ENCODE peak calls at places on chromosomes 11 and 22, in four cellular contexts. L is HepG2, G is HEK293T, Y is K562. T is an unnamed sample.

GRCh38 chr11:118417801-118418200 is 16.4 kb downstream of the ATP5MG start:
- DNase-seq in G (no peak), L (no peak), Y (no peak), T (no peak)

GRCh38 chr11:36261094-36261493 is 28.1 kb downstream of the COMMD9 start:
- DNase-seq in L (no peak), Y (no peak), G (no peak), T (no peak)

GRCh38 chr11:79617561-79617960 is 176.7 kb upstream of the TENM4 start:
- DNase-seq in L (no peak), Y (no peak), G (no peak), T (no peak)

GRCh38 chr11:67400942-67401494 is 640 bp downstream of the PPP1CA start:
- DNase-seq in L (no peak), G (no peak), Y (no peak), T (no peak)

GRCh38 chr22:27412866-27413445 is 388.6 kb downstream of the MN1 start:
- DNase-seq in Y (no peak), L (no peak), G (no peak), T (no peak)

GRCh38 chr22:28593299-28593698 is 86.3 kb downstream of the TTC28 start:
- DNase-seq in Y (no peak), G (no peak), L (no peak), T (no peak)

GRCh38 chr11:13261600-13262061 is 16.0 kb upstream of the BMAL1 start:
- DNase-seq in L (no peak), G (no peak), Y (no peak), T (no peak)

GRCh38 chr22:40797427-40797826 is 21.7 kb downstream of the SLC25A17 start:
- DNase-seq in L (no peak), G (no peak), Y (no peak), T (no peak)

DNA sequence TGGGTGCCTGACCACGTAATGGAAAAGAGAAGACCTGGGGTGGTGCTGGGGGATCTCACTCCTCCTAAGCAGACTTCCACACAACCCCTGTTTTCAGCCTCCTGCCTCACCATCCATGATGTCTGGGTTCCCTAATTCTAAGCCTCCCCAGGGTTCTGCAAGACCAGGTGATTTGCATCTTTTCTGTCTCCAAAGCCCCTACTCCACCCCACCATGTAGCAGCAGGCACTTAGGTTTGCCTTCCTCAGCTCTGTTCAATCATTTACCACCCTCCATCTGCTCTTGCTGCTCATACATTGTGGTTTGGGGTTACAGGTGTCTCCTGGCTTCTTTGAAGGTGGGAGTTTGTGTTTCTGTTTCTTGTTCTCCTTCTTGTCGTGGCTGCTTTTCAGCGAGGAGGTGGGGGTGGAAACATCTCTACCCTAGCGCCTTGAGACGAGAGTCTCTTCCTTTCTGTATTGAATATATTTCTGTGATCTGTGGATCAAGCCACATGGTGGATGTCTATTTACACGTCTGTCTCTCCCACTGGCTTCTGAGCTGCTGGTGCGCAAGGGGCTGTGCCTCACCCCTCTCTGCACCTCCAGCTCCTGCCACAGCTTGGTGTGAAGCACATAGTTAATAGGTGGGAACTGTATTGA is 6.6 kb upstream of the SSTR3 start:
- DNase-seq in Y (no peak), L (no peak), G (no peak), T (no peak)
- TF ChIP-seq ELF4 in Y (no peak), L (no peak), G (no peak), T (no peak)

DNA sequence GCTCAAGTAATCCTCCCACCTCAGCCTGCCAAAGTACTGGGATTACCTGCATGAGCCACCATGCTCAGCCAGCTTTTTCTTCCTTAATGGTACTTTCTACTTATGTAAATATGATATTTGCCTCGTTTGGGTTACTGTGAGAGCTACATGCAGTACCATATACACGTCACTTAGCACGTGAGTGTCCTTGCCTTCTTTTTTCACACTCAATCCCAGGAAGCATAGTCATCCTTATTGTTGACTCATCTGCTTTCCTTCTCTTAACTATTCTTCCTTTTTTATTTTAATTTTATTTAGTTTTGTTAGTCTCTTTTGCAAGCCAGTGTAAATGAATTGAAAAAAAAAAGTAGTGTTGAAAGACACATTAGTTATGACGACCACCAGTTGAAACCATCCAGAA is 205.9 kb downstream of the HIPK3 start:
- DNase-seq in G (no peak), Y (no peak), L (no peak), T (no peak)
- TF ChIP-seq ELF4 in G (no peak), Y (no peak), L (no peak), T (no peak)

GRCh38 chr11:47105974-47106373 is 70.7 kb downstream of the ARFGAP2 start:
- DNase-seq in L (no peak), Y (no peak), G (no peak), T (no peak)
- TF ChIP-seq ELF4 in L (no peak), Y (no peak), G (no peak), T (no peak)

GRCh38 chr11:20604864-20605601 is 5.6 kb downstream of the SLC6A5 start:
- DNase-seq in L (no peak), G (no peak), Y (no peak), T (no peak)
- TF ChIP-seq ELF4 in L (no peak), G (no peak), Y (no peak), T (no peak)

T was measured in WTC11.